ENCODE peak calls at places on chromosomes 6 and 20, in seven cellular contexts. One of them, this sample, is unnamed.

GRCh38 chr20:34292496-34292895 is 10.7 kb downstream of the AHCY start:
- DNase-seq in sigmoid colon: no peak
- DNase-seq in ovary: no peak
- DNase-seq in GM12878: no peak
- DNase-seq in K562: no peak
- DNase-seq in A549: no peak
- DNase-seq in stomach: no peak
- DNase-seq in this sample: no peak

GRCh38 chr6:156774872-156775405 is 2.2 kb upstream of the ARID1B start:
- DNase-seq in stomach: no peak
- DNase-seq in sigmoid colon: no peak
- DNase-seq in K562: no peak
- DNase-seq in GM12878: no peak
- DNase-seq in A549: peak; percentile 10
- DNase-seq in ovary: no peak
- DNase-seq in this sample: no peak

GRCh38 chr6:7579850-7580249 is 10.1 kb upstream of the SNRNP48 start:
- DNase-seq in GM12878: no peak
- DNase-seq in K562: no peak
- DNase-seq in sigmoid colon: no peak
- DNase-seq in A549: no peak
- DNase-seq in stomach: no peak
- DNase-seq in ovary: no peak
- DNase-seq in this sample: no peak

GRCh38 chr20:19783966-19784401 is 25.9 kb downstream of the RIN2 start:
- DNase-seq in K562: no peak
- DNase-seq in GM12878: no peak
- DNase-seq in stomach: peak; percentile 36
- DNase-seq in ovary: no peak
- DNase-seq in A549: peak; percentile 76
- DNase-seq in sigmoid colon: peak; percentile 57
- DNase-seq in this sample: no peak

GRCh38 chr6:123997223-123997622 is 193.6 kb downstream of the NKAIN2 start:
- DNase-seq in GM12878: no peak
- DNase-seq in sigmoid colon: no peak
- DNase-seq in A549: no peak
- DNase-seq in stomach: no peak
- DNase-seq in K562: peak; percentile 8
- DNase-seq in ovary: no peak
- DNase-seq in this sample: no peak

GRCh38 chr20:48738399-48739304 is 89.1 kb downstream of the PREX1 start:
- DNase-seq in stomach: no peak
- DNase-seq in sigmoid colon: peak; percentile 25
- DNase-seq in GM12878: peak; percentile 92
- DNase-seq in A549: no peak
- DNase-seq in K562: no peak
- DNase-seq in ovary: no peak
- DNase-seq in this sample: no peak

GRCh38 chr20:3277686-3278465 is 38.9 kb upstream of the SLC4A11 start:
- DNase-seq in GM12878: no peak
- DNase-seq in sigmoid colon: no peak
- DNase-seq in ovary: no peak
- DNase-seq in K562: no peak
- DNase-seq in stomach: no peak
- DNase-seq in A549: no peak
- DNase-seq in this sample: no peak

GRCh38 chr6:157764346-157765068 is 58.5 kb upstream of the SNX9 start:
- DNase-seq in A549: peak; percentile 88
- DNase-seq in ovary: peak; percentile 72
- DNase-seq in sigmoid colon: peak; percentile 95
- DNase-seq in stomach: peak; percentile 78
- DNase-seq in GM12878: peak; percentile 95
- DNase-seq in K562: peak; percentile 73
- DNase-seq in this sample: peak; percentile 94

GRCh38 chr6:31480574-31480973 is 17.4 kb upstream of the MICB start:
- DNase-seq in K562: no peak
- DNase-seq in sigmoid colon: no peak
- DNase-seq in GM12878: no peak
- DNase-seq in ovary: no peak
- DNase-seq in stomach: no peak
- DNase-seq in A549: no peak
- DNase-seq in this sample: peak; percentile 48

GRCh38 chr6:10659697-10660348 is 34.6 kb downstream of the C6orf52 start:
- DNase-seq in GM12878: no peak
- DNase-seq in ovary: no peak
- DNase-seq in stomach: peak; percentile 26
- DNase-seq in sigmoid colon: no peak
- DNase-seq in A549: no peak
- DNase-seq in K562: no peak
- DNase-seq in this sample: no peak

DNA sequence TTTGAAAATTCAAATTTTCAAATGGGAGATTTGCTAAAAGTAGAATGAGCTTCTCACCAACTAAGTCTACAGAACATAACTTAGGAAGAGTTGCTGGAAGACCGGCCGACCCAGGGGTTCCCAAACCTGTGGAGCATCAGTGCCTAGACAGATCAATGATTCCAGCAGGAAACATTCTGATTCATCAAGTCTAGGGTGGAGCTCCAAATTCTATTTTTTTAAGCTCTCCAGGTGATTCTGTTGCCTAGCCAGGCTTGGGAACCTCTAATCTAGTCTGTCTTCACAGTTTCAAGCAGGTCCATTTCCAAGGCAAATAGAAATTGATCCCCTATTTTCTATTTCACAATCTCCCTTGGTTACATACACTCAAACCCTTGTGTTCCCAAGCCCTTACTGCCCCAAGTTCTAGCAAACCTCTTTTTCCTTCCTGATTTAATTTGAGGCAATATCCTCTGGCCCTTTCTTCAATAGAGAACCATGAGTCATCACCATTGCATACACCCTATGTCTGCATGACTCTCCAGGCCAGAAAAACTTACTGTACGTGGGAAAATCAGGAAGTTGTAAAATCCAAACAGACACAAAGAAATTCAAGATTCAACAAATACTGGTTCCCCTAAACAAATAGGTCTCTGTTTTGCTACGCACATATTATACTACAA is 8.9 kb downstream of the ATXN1 start:
- DNase-seq in stomach: no peak
- DNase-seq in K562: no peak
- DNase-seq in GM12878: no peak
- DNase-seq in A549: peak; percentile 75
- DNase-seq in sigmoid colon: no peak
- DNase-seq in ovary: no peak
- DNase-seq in this sample: no peak
- TF ChIP-seq EP300 in stomach: no peak
- TF ChIP-seq EP300 in K562: no peak
- TF ChIP-seq EP300 in GM12878: no peak
- TF ChIP-seq EP300 in A549: peak; percentile 39
- TF ChIP-seq EP300 in sigmoid colon: no peak
- TF ChIP-seq EP300 in ovary: no peak
- TF ChIP-seq EP300 in this sample: no peak

DNA sequence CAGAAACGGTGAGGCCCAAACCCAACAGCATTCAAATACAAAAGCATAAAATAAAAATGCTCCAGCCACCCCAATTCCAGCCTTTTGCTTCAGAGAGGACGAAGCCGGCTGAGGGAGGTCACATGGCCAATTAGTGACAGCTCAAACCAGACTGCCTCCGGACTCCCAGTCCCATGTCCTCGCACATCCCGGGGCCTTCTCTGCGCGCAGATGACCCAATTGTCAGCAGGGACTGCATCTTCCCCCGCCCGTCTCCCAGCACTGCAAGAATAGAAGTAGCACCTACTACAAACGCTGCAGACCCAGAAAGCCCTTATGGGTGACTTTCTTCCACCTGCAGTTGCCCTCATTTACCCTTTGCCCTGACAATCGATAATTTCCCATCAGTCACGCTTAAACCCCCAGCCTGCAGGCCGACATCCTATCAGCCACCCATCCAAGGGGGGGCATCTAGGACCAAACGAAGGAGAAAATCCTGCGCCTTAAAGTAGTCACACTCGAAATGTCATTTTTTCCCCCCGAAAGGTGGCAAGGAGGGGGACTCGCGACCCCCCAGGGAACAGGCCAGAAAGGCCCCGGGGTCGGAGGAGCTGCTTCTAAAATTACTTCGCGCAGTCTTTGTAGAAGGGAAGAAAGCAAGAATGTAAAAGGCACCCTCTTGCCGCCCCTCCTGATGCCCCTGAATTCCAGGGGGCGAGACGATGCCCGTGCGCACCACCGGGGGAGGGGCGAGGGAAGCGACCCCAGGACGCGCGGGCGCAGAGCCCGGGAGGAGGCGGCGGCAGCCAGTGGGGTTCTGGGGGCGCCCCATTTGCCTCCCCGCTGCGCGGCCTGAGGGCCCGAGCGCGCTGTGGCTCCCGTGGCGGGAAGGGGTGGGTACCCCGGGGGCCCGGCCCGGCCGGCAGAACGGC is 792 bp downstream of the SLC23A2 start:
- DNase-seq in K562: peak; percentile 40
- DNase-seq in sigmoid colon: peak; percentile 81
- DNase-seq in A549: no peak
- DNase-seq in stomach: peak; percentile 26
- DNase-seq in GM12878: no peak
- DNase-seq in ovary: peak; percentile 54
- DNase-seq in this sample: peak; percentile 82
- TF ChIP-seq CTCF in K562: no peak
- TF ChIP-seq CTCF in sigmoid colon: no peak
- TF ChIP-seq CTCF in A549: no peak
- TF ChIP-seq CTCF in stomach: no peak
- TF ChIP-seq CTCF in GM12878: no peak
- TF ChIP-seq CTCF in ovary: no peak
- TF ChIP-seq CTCF in this sample: no peak

GRCh38 chr6:163404825-163405265 is 9.7 kb upstream of the QKI start:
- DNase-seq in A549: no peak
- DNase-seq in K562: no peak
- DNase-seq in GM12878: no peak
- DNase-seq in stomach: no peak
- DNase-seq in sigmoid colon: peak; percentile 74
- DNase-seq in ovary: no peak
- DNase-seq in this sample: peak; percentile 71
- TF ChIP-seq EP300 in A549: no peak
- TF ChIP-seq EP300 in K562: no peak
- TF ChIP-seq EP300 in GM12878: no peak
- TF ChIP-seq EP300 in stomach: no peak
- TF ChIP-seq EP300 in sigmoid colon: no peak
- TF ChIP-seq EP300 in ovary: no peak
- TF ChIP-seq EP300 in this sample: no peak

GRCh38 chr20:45985573-45985972 is 13.6 kb upstream of the ZNF335 start:
- DNase-seq in GM12878: no peak
- DNase-seq in stomach: no peak
- DNase-seq in K562: no peak
- DNase-seq in ovary: no peak
- DNase-seq in sigmoid colon: peak; percentile 56
- DNase-seq in A549: peak; percentile 52
- DNase-seq in this sample: no peak

GRCh38 chr20:45991616-45992015 is 17.1 kb upstream of the MMP9 start:
- DNase-seq in A549: no peak
- DNase-seq in sigmoid colon: peak; percentile 18
- DNase-seq in GM12878: no peak
- DNase-seq in K562: no peak
- DNase-seq in ovary: no peak
- DNase-seq in stomach: no peak
- DNase-seq in this sample: no peak

GRCh38 chr20:45981261-45981660 is 9.3 kb upstream of the ZNF335 start:
- DNase-seq in K562: no peak
- DNase-seq in ovary: no peak
- DNase-seq in sigmoid colon: peak; percentile 45
- DNase-seq in stomach: no peak
- DNase-seq in GM12878: no peak
- DNase-seq in A549: no peak
- DNase-seq in this sample: peak; percentile 22

GRCh38 chr20:45983279-45983743 is 11.3 kb upstream of the ZNF335 start:
- DNase-seq in K562: peak; percentile 29
- DNase-seq in A549: no peak
- DNase-seq in ovary: no peak
- DNase-seq in stomach: no peak
- DNase-seq in sigmoid colon: peak; percentile 21
- DNase-seq in GM12878: no peak
- DNase-seq in this sample: no peak

DNA sequence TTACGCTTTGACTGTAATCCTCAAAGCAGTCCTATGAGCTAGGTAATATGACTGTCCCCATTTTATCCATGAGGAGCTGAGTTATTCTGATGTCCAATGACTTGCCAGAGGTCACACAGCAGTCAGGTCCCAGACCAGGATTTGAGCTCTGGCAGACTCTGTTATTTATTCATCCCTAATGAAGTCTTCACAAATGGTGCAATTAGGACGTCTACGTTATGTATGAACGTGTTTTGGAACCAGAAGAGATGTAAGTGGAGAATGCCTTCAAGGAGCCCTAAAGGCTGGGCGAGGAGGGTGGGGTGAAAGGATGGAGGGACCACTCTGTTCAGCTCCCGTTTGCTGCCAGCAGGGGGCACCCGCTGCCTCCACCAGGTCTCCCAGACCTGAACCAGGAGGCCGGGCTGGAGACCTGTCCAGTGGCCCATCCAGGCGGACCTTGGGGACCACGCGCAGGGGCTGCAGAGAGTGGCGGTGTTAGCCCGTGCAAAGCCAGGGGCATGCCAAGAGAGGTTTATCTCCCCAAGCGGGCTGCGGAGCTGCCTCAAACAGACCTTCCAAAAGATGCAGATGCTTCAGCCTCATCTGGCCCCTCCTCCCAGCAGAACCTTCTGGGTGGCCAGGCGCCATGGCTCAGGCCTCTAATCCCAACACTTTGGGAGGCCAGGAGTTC is 15.2 kb upstream of the ZNF335 start:
- DNase-seq in GM12878: no peak
- DNase-seq in A549: peak; percentile 83
- DNase-seq in ovary: peak; percentile 64
- DNase-seq in sigmoid colon: peak; percentile 77
- DNase-seq in K562: peak; percentile 88
- DNase-seq in stomach: peak; percentile 79
- DNase-seq in this sample: no peak
- TF ChIP-seq CTCF in GM12878: peak; percentile 92
- TF ChIP-seq CTCF in A549: peak; percentile 82
- TF ChIP-seq CTCF in ovary: no peak
- TF ChIP-seq CTCF in sigmoid colon: peak; percentile 64
- TF ChIP-seq CTCF in K562: peak; percentile 91
- TF ChIP-seq CTCF in stomach: peak; percentile 41
- TF ChIP-seq CTCF in this sample: peak; percentile 84

DNA sequence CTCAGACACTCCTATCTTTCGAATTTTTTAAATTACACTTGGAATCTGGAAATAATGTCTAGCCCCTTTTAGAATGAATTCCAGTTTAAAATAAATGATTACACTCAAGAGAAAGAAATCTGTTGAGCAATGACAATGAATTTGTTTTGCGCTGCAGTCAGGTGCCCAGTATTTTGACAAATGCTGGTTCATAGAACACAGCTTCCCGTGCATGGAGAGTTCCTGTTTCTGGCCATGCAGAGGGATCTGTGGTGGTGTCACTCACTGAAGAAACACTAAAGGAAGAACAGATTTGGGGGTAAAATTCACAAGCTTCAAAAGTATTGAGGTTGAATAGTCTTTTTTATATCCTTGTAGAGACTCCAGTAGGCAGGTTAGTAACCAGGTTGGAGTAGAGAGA is 113.4 kb upstream of the CEP85L start:
- DNase-seq in A549: no peak
- DNase-seq in ovary: no peak
- DNase-seq in sigmoid colon: no peak
- DNase-seq in K562: no peak
- DNase-seq in stomach: no peak
- DNase-seq in GM12878: no peak
- DNase-seq in this sample: no peak
- TF ChIP-seq EP300 in A549: no peak
- TF ChIP-seq EP300 in ovary: no peak
- TF ChIP-seq EP300 in sigmoid colon: no peak
- TF ChIP-seq EP300 in K562: no peak
- TF ChIP-seq EP300 in stomach: no peak
- TF ChIP-seq EP300 in GM12878: no peak
- TF ChIP-seq EP300 in this sample: no peak

This sample was measured in suprapubic skin.